ENCODE peak calls at places on chromosomes 13 and 19, in six cellular contexts. L is activated CD8-positive, alpha-beta T cell treated with anti-CD3 and anti-CD28 coated beads for 36 hours; E is skeletal muscle cell; W is stimulated activated naive CD8-positive, alpha-beta T cell treated with anti-CD3 and anti-CD28 coated beads, Interleukin-15, Interleukin-2, amounts not matched to agents 100 U/mL and 50 U/mL, for 24 hours; V is epithelial cell of esophagus; A is DMS 273 treated with DMSO at 0.1 percent for 48 hours. X is an unnamed sample.

GRCh38 chr19:13979224-13979623 is 26.9 kb downstream of the RFX1 start:
- DNase-seq in L (no peak), E (no peak), W (no peak), V (no peak), A (no peak), X (no peak)

GRCh38 chr13:49476529-49476928 is 19.2 kb upstream of the PHF11 start:
- DNase-seq in L (no peak), E (no peak), W (no peak), V (no peak), A (no peak), X (no peak)

GRCh38 chr13:23615677-23616076 is 45.5 kb downstream of the TNFRSF19 start:
- DNase-seq in L (no peak), E (no peak), W (no peak), V (peak), A (no peak), X (no peak)

GRCh38 chr13:105063676-105064075 is 1471.8 kb downstream of the EFNB2 start:
- DNase-seq in L (no peak), E (no peak), W (no peak), V (no peak), A (no peak), X (no peak)

GRCh38 chr13:34358811-34359513 is 541.0 kb downstream of the RFC3 start:
- DNase-seq in L (no peak), E (peak), W (no peak), V (peak), A (no peak), X (no peak)

GRCh38 chr19:32068805-32069204 is 276.6 kb upstream of the ZNF507 start:
- DNase-seq in L (no peak), E (no peak), W (no peak), V (no peak), A (no peak), X (no peak)

GRCh38 chr13:98791611-98792010 is 39.1 kb upstream of the SLC15A1 start:
- DNase-seq in L (no peak), E (no peak), W (no peak), V (no peak), A (no peak), X (no peak)

GRCh38 chr13:95800455-95800854 is 123.5 kb downstream of the DNAJC3 start:
- DNase-seq in L (no peak), E (no peak), W (no peak), V (no peak), A (peak), X (no peak)

GRCh38 chr19:33603377-33603776 is 18.4 kb upstream of the CHST8 start:
- DNase-seq in L (no peak), E (no peak), W (no peak), V (peak), A (no peak), X (no peak)

GRCh38 chr13:24083141-24083540 is 77.4 kb upstream of the SPATA13 start:
- DNase-seq in L (no peak), E (no peak), W (no peak), V (no peak), A (no peak), X (peak)

GRCh38 chr13:47665041-47665440 is 336.0 kb downstream of the SUCLA2 start:
- DNase-seq in L (no peak), E (no peak), W (no peak), V (no peak), A (no peak), X (no peak)

X was measured in right atrium auricular region.